ENCODE peak calls at places on chromosomes 4 and X, in seven cellular contexts. X is tibial artery; Q is fibroblast of villous mesenchyme; G is choroid plexus epithelial cell; T is cardiac fibroblast; I is fibroblast of the aortic adventitia; E is CD8-positive, alpha-beta T cell. D is an unnamed sample.

GRCh38 chr4:179110356-179110755 is 1668.1 kb upstream of the AGA start:
- DNase-seq in X (no peak), Q (no peak), G (peak), T (peak), I (no peak), E (no peak), D (peak)

GRCh38 chr4:135244605-135245146 is 1043.1 kb upstream of the PABPC4L start:
- DNase-seq in X (no peak), Q (peak), G (peak), T (peak), I (no peak), E (no peak), D (no peak)

GRCh38 chr4:161555689-161556660 is 607.8 kb downstream of the FSTL5 start:
- DNase-seq in X (no peak), Q (peak), G (peak), T (peak), I (no peak), E (no peak), D (peak)

GRCh38 chr4:110091426-110091825 is 107.0 kb downstream of the ELOVL6 start:
- DNase-seq in X (no peak), Q (peak), G (peak), T (peak), I (peak), E (no peak), D (peak)

GRCh38 chr4:22514431-22514830 is 1.4 kb downstream of the ADGRA3 start:
- DNase-seq in X (no peak), Q (peak), G (peak), T (peak), I (peak), E (no peak), D (peak)

GRCh38 chr4:17667653-17668201 is 53.3 kb downstream of the MED28 start:
- DNase-seq in X (no peak), Q (no peak), G (no peak), T (no peak), I (no peak), E (no peak), D (no peak)

GRCh38 chr4:165874072-165874798 is 1.2 kb downstream of the TLL1 start:
- DNase-seq in X (no peak), Q (peak), G (no peak), T (peak), I (peak), E (no peak), D (peak)

GRCh38 chr4:6960628-6961027 is 51.0 kb downstream of the TBC1D14 start:
- DNase-seq in X (no peak), Q (no peak), G (no peak), T (no peak), I (no peak), E (no peak), D (no peak)

GRCh38 chr4:37549003-37549402 is 137.2 kb downstream of the RELL1 start:
- DNase-seq in X (no peak), Q (peak), G (peak), T (peak), I (peak), E (no peak), D (peak)

GRCh38 chr4:118904418-118904817 is 15.8 kb downstream of the SYNPO2 start:
- DNase-seq in X (no peak), Q (no peak), G (no peak), T (no peak), I (no peak), E (no peak), D (no peak)

GRCh38 chrX:74232859-74233258 is 71.1 kb upstream of the ZCCHC13 start:
- DNase-seq in X (no peak), Q (peak), G (peak), T (peak), I (peak), E (no peak), D (peak)

GRCh38 chrX:24846551-24847170 is 152.9 kb downstream of the POLA1 start:
- DNase-seq in X (no peak), Q (peak), G (peak), T (peak), I (peak), E (no peak), D (no peak)

GRCh38 chr4:107825072-107825789 is 499 bp downstream of the SGMS2 start:
- DNase-seq in X (peak), Q (peak), G (peak), T (peak), I (peak), E (no peak), D (peak)

GRCh38 chrX:41045960-41046567 is 39.2 kb upstream of the USP9X start:
- DNase-seq in X (no peak), Q (peak), G (no peak), T (peak), I (peak), E (no peak), D (no peak)

GRCh38 chr4:126445596-126445995 is 1130.8 kb downstream of the FAT4 start:
- DNase-seq in X (no peak), Q (no peak), G (peak), T (no peak), I (no peak), E (no peak), D (no peak)

GRCh38 chrX:50403903-50404302 is 66.7 kb downstream of the DGKK start:
- DNase-seq in X (no peak), Q (no peak), G (no peak), T (no peak), I (no peak), E (no peak), D (no peak)

GRCh38 chr4:26133840-26134239 is 187.0 kb upstream of the RBPJ start:
- DNase-seq in X (no peak), Q (no peak), G (no peak), T (no peak), I (no peak), E (no peak), D (no peak)

GRCh38 chr4:26135331-26135730 is 185.5 kb upstream of the RBPJ start:
- DNase-seq in X (no peak), Q (peak), G (no peak), T (no peak), I (no peak), E (no peak), D (no peak)

GRCh38 chr4:26131711-26132110 is 189.1 kb upstream of the RBPJ start:
- DNase-seq in X (no peak), Q (no peak), G (no peak), T (no peak), I (no peak), E (peak), D (no peak)

GRCh38 chr4:26131053-26131452 is 189.8 kb upstream of the RBPJ start:
- DNase-seq in X (no peak), Q (no peak), G (no peak), T (no peak), I (no peak), E (no peak), D (no peak)

DNA sequence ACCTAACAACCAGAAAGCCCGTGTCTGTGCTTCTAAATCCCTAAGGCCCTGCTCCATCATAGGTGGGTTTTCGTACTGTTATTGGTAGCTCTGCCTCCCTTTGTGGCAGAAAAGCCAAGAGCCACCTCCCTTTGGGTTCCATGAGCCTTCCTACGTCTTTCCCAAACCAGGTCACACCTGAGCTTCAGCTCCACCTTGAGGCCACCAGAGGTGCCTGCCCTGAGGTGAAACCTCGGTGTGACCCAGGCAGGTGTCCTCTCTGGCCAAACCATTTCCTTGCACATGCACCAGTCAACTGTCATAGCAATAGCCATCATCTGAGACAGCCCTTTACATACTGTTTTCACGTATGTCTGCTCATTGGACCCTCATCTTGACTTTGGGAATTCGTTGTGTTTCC is 188.0 kb upstream of the RBPJ start:
- DNase-seq in X (no peak), Q (no peak), G (no peak), T (no peak), I (no peak), E (no peak), D (no peak)
- H3K4me3 ChIP-seq in X (no peak), Q (no peak), G (no peak), T (no peak), I (no peak), E (no peak), D (no peak)

GRCh38 chr4:148425327-148426110 is 16.7 kb downstream of the NR3C2 start:
- DNase-seq in X (no peak), Q (no peak), G (no peak), T (no peak), I (no peak), E (no peak), D (no peak)
- TF ChIP-seq CTCF in X (no peak), Q (no peak), G (no peak), T (no peak), I (no peak), E (peak), D (peak)

GRCh38 chr4:88104902-88105610 is 53.4 kb downstream of the ABCG2 start:
- DNase-seq in X (no peak), Q (peak), G (peak), T (peak), I (peak), E (no peak), D (peak)
- H3K4me3 ChIP-seq in X (no peak), Q (no peak), G (no peak), T (no peak), I (no peak), E (no peak), D (no peak)

GRCh38 chr4:8352368-8353157 is 83.0 kb downstream of the HTRA3 start:
- DNase-seq in X (peak), Q (no peak), G (peak), T (no peak), I (no peak), E (no peak), D (no peak)
- TF ChIP-seq CTCF in X (no peak), Q (no peak), G (no peak), T (no peak), I (no peak), E (no peak), D (no peak)

DNA sequence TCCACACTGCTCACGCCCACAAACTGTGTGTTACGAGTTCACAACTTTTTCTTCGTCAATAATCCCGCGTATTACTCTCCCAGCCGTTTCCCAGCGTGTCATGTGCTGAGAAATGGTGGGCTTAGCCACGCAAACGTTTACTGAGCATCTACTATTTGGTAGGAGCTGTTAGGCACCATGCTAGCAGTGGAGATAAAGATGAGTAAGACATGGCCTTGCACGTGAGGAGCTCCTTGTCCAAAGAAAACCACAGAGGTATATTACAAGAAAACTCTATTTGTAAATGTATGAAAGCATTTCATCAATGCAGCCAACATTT is 821 bp upstream of the TMEM128 start:
- DNase-seq in X (no peak), Q (no peak), G (peak), T (peak), I (no peak), E (no peak), D (no peak)
- H3K4me3 ChIP-seq in X (peak), Q (peak), G (peak), T (peak), I (peak), E (peak), D (peak)

GRCh38 chrX:138710311-138710791 is 1.2 kb downstream of the FGF13 start:
- DNase-seq in X (no peak), Q (no peak), G (no peak), T (no peak), I (no peak), E (no peak), D (no peak)

GRCh38 chrX:138708268-138708667 is 3.2 kb downstream of the FGF13 start:
- DNase-seq in X (no peak), Q (no peak), G (no peak), T (no peak), I (no peak), E (no peak), D (no peak)

GRCh38 chrX:138709886-138710285 is 1.6 kb downstream of the FGF13 start:
- DNase-seq in X (no peak), Q (no peak), G (no peak), T (no peak), I (no peak), E (no peak), D (no peak)

GRCh38 chrX:138710866-138711331 is 618 bp downstream of the FGF13 start:
- DNase-seq in X (no peak), Q (no peak), G (no peak), T (no peak), I (no peak), E (no peak), D (no peak)

GRCh38 chrX:138711399-138712347 is at the start of gene FGF13:
- DNase-seq in X (peak), Q (no peak), G (no peak), T (no peak), I (no peak), E (no peak), D (peak)
- TF ChIP-seq CTCF in X (peak), Q (no peak), G (no peak), T (no peak), I (no peak), E (no peak), D (peak)

GRCh38 chrX:71542411-71542810 is 9.5 kb downstream of the OGT start:
- DNase-seq in X (no peak), Q (peak), G (peak), T (peak), I (peak), E (no peak), D (peak)
- H3K4me3 ChIP-seq in X (no peak), Q (no peak), G (no peak), T (no peak), I (no peak), E (no peak), D (no peak)

GRCh38 chr4:173237152-173237551 is 68.5 kb downstream of the GALNT7 start:
- DNase-seq in X (no peak), Q (peak), G (no peak), T (peak), I (no peak), E (no peak), D (no peak)
- TF ChIP-seq CTCF in X (no peak), Q (no peak), G (peak), T (no peak), I (no peak), E (no peak), D (no peak)

DNA sequence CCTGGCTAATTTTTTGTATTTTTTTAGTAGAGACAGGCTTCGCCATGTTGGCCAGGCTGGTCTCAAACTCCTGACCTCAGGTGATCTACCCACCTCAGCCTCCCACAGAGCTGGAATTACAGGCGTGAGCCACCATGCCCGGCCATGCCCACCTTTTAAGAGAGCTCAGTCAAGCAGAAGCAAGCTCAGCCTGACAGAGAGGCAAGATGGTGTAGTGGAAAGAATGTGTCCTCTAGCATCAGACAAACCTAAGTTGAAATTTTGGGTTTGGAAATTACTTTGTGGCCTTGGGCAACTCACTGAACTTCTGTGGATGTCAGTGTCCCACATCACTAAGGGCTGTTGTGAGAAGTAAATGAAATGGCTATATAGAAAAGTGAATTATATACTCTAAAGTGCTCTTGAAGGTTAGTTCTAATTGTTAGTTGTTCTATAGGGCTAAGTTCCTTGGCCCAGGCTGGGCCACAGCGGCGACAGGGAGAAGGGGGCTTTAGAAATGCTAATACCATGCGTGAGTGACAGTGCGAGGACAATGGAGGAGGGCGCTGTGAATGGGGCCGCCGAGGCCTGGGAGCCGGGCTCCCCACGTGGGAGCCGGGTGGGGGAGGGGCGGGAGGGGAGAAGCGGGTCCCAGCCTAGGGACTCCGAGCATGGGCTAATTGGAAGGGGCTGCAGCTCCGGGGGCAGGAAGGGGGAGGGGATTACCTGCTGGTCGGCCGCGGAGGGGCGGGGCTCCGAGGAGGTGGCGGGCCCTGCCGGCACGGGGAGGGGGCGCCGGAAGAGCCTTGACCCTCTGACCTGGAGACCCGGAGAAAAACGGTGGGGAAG is 15.6 kb downstream of the PJA1 start:
- DNase-seq in X (no peak), Q (no peak), G (no peak), T (no peak), I (no peak), E (no peak), D (no peak)
- H3K4me3 ChIP-seq in X (no peak), Q (no peak), G (no peak), T (no peak), I (no peak), E (no peak), D (peak)

DNA sequence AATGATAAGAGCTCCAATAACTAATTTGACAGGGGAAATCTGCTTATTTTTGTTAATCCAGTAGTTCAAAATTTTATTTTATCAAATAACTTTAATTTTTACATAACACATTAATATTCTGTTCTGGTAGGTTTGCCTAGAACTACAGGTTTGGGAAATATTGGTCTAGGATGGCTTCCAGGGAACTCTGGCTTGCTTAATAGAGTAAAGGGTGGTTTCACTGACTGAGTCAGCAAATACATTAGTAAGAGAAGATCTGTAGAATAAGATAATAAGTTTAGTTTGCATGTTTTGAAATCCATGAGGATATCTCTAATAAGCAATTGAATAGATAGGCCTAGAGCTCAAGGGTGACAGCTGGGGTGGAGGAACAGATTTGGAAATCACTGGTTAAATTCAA is 500.7 kb downstream of the ZNF674 start:
- DNase-seq in X (no peak), Q (peak), G (peak), T (peak), I (peak), E (no peak), D (peak)
- TF ChIP-seq CTCF in X (no peak), Q (no peak), G (no peak), T (no peak), I (no peak), E (no peak), D (no peak)